ENCODE peak calls at places on chromosome 9, in nine cellular contexts. R, N, Q, B, G, W, T, Z and I are unnamed samples.

GRCh38 chr9:101508203-101508602 is 25.4 kb upstream of the RNF20 start:
- DNase-seq in R (no peak), N (no peak), Q (no peak), B (no peak), G (no peak), W (no peak), T (no peak), Z (no peak), I (no peak)

GRCh38 chr9:35635730-35636129 is 15.0 kb downstream of the SIT1 start:
- DNase-seq in R (no peak), N (no peak), Q (no peak), B (no peak), G (no peak), W (no peak), T (no peak), Z (no peak), I (no peak)

GRCh38 chr9:33294670-33295432 is 4.5 kb downstream of the NFX1 start:
- DNase-seq in R (no peak), N (no peak), Q (no peak), B (no peak), G (no peak), W (no peak), T (no peak), Z (no peak), I (no peak)

GRCh38 chr9:129399301-129399990 is 221.4 kb upstream of the IER5L start:
- DNase-seq in R (no peak), N (no peak), Q (no peak), B (no peak), G (no peak), W (peak), T (no peak), Z (peak), I (no peak)

GRCh38 chr9:84998639-84999038 is 329.1 kb downstream of the NTRK2 start:
- DNase-seq in R (no peak), N (no peak), Q (no peak), B (no peak), G (no peak), W (no peak), T (no peak), Z (no peak), I (no peak)

GRCh38 chr9:137300607-137301085 is 1.4 kb downstream of the NRARP start:
- DNase-seq in R (peak), N (peak), Q (no peak), B (no peak), G (no peak), W (no peak), T (no peak), Z (no peak), I (no peak)

GRCh38 chr9:13705913-13706312 is 426.4 kb upstream of the MPDZ start:
- DNase-seq in R (no peak), N (no peak), Q (no peak), B (no peak), G (no peak), W (peak), T (no peak), Z (no peak), I (no peak)

GRCh38 chr9:131494296-131494870 is 8.3 kb upstream of the POMT1 start:
- DNase-seq in R (no peak), N (no peak), Q (no peak), B (no peak), G (no peak), W (no peak), T (no peak), Z (no peak), I (no peak)

GRCh38 chr9:133379153-133380086 is 3.3 kb downstream of the STKLD1 start:
- DNase-seq in R (no peak), N (no peak), Q (no peak), B (no peak), G (no peak), W (no peak), T (no peak), Z (no peak), I (no peak)

GRCh38 chr9:113931140-113931539 is 55.0 kb downstream of the ZNF618 start:
- DNase-seq in R (no peak), N (no peak), Q (no peak), B (no peak), G (no peak), W (no peak), T (no peak), Z (no peak), I (no peak)

GRCh38 chr9:129569506-129570449 is 51.1 kb downstream of the C9orf50 start:
- DNase-seq in R (no peak), N (peak), Q (no peak), B (no peak), G (no peak), W (no peak), T (no peak), Z (no peak), I (peak)

GRCh38 chr9:109769250-109769649 is 10.7 kb upstream of the PALM2AKAP2 start:
- DNase-seq in R (no peak), N (no peak), Q (no peak), B (no peak), G (no peak), W (no peak), T (no peak), Z (no peak), I (no peak)

GRCh38 chr9:129669141-129669718 is 3.8 kb downstream of the PRRX2 start:
- DNase-seq in R (no peak), N (no peak), Q (no peak), B (no peak), G (no peak), W (no peak), T (no peak), Z (no peak), I (no peak)

GRCh38 chr9:103082494-103082893 is 87.4 kb downstream of the CYLC2 start:
- DNase-seq in R (no peak), N (no peak), Q (no peak), B (no peak), G (no peak), W (no peak), T (no peak), Z (no peak), I (no peak)

GRCh38 chr9:90778746-90779145 is 22.9 kb upstream of the SYK start:
- DNase-seq in R (no peak), N (no peak), Q (no peak), B (no peak), G (no peak), W (no peak), T (no peak), Z (no peak), I (no peak)

GRCh38 chr9:134130503-134131375 is 5.1 kb upstream of the WDR5 start:
- DNase-seq in R (no peak), N (no peak), Q (no peak), B (no peak), G (no peak), W (peak), T (no peak), Z (no peak), I (no peak)